ENCODE peak calls at places on chromosomes 6 and 20, in ten cellular contexts. One of them, this sample, is unnamed.

GRCh38 chr20:51848346-51848745 is 46.0 kb upstream of the SALL4 start:
- DNase-seq in AG04449: no peak
- DNase-seq in NCI-H774: no peak
- DNase-seq in germinal center: no peak
- DNase-seq in EH: no peak
- DNase-seq in activated T-helper 2 cell treated with anti-CD3 and anti-CD28 coated beads, Interferon-gamma antibody, Interleukin-2, Interleukin-4, amounts not matched to agents 10 μg/mL and 5 μg/mL and 100 μg/mL, durations not matched to agents 14 hours and 24 hours and 36 hours: no peak
- DNase-seq in ELF-1: no peak
- DNase-seq in A549: no peak
- DNase-seq in GM04503: no peak
- DNase-seq in NCI-H460: no peak
- DNase-seq in this sample: no peak

GRCh38 chr6:56628105-56628504 is 14.6 kb downstream of the DST start:
- DNase-seq in AG04449: no peak
- DNase-seq in NCI-H774: no peak
- DNase-seq in germinal center: no peak
- DNase-seq in EH: peak; percentile 46
- DNase-seq in activated T-helper 2 cell treated with anti-CD3 and anti-CD28 coated beads, Interferon-gamma antibody, Interleukin-2, Interleukin-4, amounts not matched to agents 10 μg/mL and 5 μg/mL and 100 μg/mL, durations not matched to agents 14 hours and 24 hours and 36 hours: no peak
- DNase-seq in ELF-1: peak; percentile 4
- DNase-seq in A549: no peak
- DNase-seq in GM04503: no peak
- DNase-seq in NCI-H460: no peak
- DNase-seq in this sample: no peak

GRCh38 chr20:9408422-9409300 is 105.7 kb upstream of the LAMP5 start:
- DNase-seq in AG04449: peak; percentile 34
- DNase-seq in NCI-H774: no peak
- DNase-seq in germinal center: no peak
- DNase-seq in EH: peak; percentile 79
- DNase-seq in activated T-helper 2 cell treated with anti-CD3 and anti-CD28 coated beads, Interferon-gamma antibody, Interleukin-2, Interleukin-4, amounts not matched to agents 10 μg/mL and 5 μg/mL and 100 μg/mL, durations not matched to agents 14 hours and 24 hours and 36 hours: no peak
- DNase-seq in ELF-1: no peak
- DNase-seq in A549: no peak
- DNase-seq in GM04503: peak; percentile 38
- DNase-seq in NCI-H460: no peak
- DNase-seq in this sample: no peak

GRCh38 chr20:43842126-43843020 is 72.3 kb upstream of the TOX2 start:
- DNase-seq in AG04449: no peak
- DNase-seq in NCI-H774: no peak
- DNase-seq in germinal center: no peak
- DNase-seq in EH: no peak
- DNase-seq in activated T-helper 2 cell treated with anti-CD3 and anti-CD28 coated beads, Interferon-gamma antibody, Interleukin-2, Interleukin-4, amounts not matched to agents 10 μg/mL and 5 μg/mL and 100 μg/mL, durations not matched to agents 14 hours and 24 hours and 36 hours: no peak
- DNase-seq in ELF-1: no peak
- DNase-seq in A549: no peak
- DNase-seq in GM04503: no peak
- DNase-seq in NCI-H460: no peak
- DNase-seq in this sample: no peak

GRCh38 chr6:11008821-11009220 is 35.3 kb downstream of the ELOVL2 start:
- DNase-seq in AG04449: no peak
- DNase-seq in NCI-H774: no peak
- DNase-seq in germinal center: no peak
- DNase-seq in EH: peak; percentile 62
- DNase-seq in activated T-helper 2 cell treated with anti-CD3 and anti-CD28 coated beads, Interferon-gamma antibody, Interleukin-2, Interleukin-4, amounts not matched to agents 10 μg/mL and 5 μg/mL and 100 μg/mL, durations not matched to agents 14 hours and 24 hours and 36 hours: no peak
- DNase-seq in ELF-1: no peak
- DNase-seq in A549: no peak
- DNase-seq in GM04503: peak; percentile 10
- DNase-seq in NCI-H460: no peak
- DNase-seq in this sample: no peak

GRCh38 chr6:26195376-26195923 is 108.2 kb downstream of the HFE start:
- DNase-seq in AG04449: peak; percentile 88
- DNase-seq in NCI-H774: peak; percentile 77
- DNase-seq in germinal center: peak; percentile 83
- DNase-seq in EH: peak; percentile 97
- DNase-seq in activated T-helper 2 cell treated with anti-CD3 and anti-CD28 coated beads, Interferon-gamma antibody, Interleukin-2, Interleukin-4, amounts not matched to agents 10 μg/mL and 5 μg/mL and 100 μg/mL, durations not matched to agents 14 hours and 24 hours and 36 hours: peak; percentile 80
- DNase-seq in ELF-1: peak; percentile 87
- DNase-seq in A549: peak; percentile 82
- DNase-seq in GM04503: peak; percentile 85
- DNase-seq in NCI-H460: peak; percentile 80
- DNase-seq in this sample: no peak

GRCh38 chr6:106519460-106520394 is 109.6 kb downstream of the RTN4IP1 start:
- DNase-seq in AG04449: peak; percentile 84
- DNase-seq in NCI-H774: no peak
- DNase-seq in germinal center: peak; percentile 37
- DNase-seq in EH: peak; percentile 99
- DNase-seq in activated T-helper 2 cell treated with anti-CD3 and anti-CD28 coated beads, Interferon-gamma antibody, Interleukin-2, Interleukin-4, amounts not matched to agents 10 μg/mL and 5 μg/mL and 100 μg/mL, durations not matched to agents 14 hours and 24 hours and 36 hours: peak; percentile 79
- DNase-seq in ELF-1: no peak
- DNase-seq in A549: peak; percentile 27
- DNase-seq in GM04503: peak; percentile 96
- DNase-seq in NCI-H460: no peak
- DNase-seq in this sample: no peak

GRCh38 chr6:51467231-51467952 is 620.0 kb downstream of the PKHD1 start:
- DNase-seq in AG04449: no peak
- DNase-seq in NCI-H774: peak; percentile 76
- DNase-seq in germinal center: no peak
- DNase-seq in EH: no peak
- DNase-seq in activated T-helper 2 cell treated with anti-CD3 and anti-CD28 coated beads, Interferon-gamma antibody, Interleukin-2, Interleukin-4, amounts not matched to agents 10 μg/mL and 5 μg/mL and 100 μg/mL, durations not matched to agents 14 hours and 24 hours and 36 hours: no peak
- DNase-seq in ELF-1: no peak
- DNase-seq in A549: no peak
- DNase-seq in GM04503: no peak
- DNase-seq in NCI-H460: no peak
- DNase-seq in this sample: no peak

GRCh38 chr6:11712760-11713159 is 65.8 kb downstream of the ADTRP start:
- DNase-seq in AG04449: no peak
- DNase-seq in NCI-H774: no peak
- DNase-seq in germinal center: no peak
- DNase-seq in EH: peak; percentile 46
- DNase-seq in activated T-helper 2 cell treated with anti-CD3 and anti-CD28 coated beads, Interferon-gamma antibody, Interleukin-2, Interleukin-4, amounts not matched to agents 10 μg/mL and 5 μg/mL and 100 μg/mL, durations not matched to agents 14 hours and 24 hours and 36 hours: no peak
- DNase-seq in ELF-1: no peak
- DNase-seq in A549: no peak
- DNase-seq in GM04503: no peak
- DNase-seq in NCI-H460: no peak
- DNase-seq in this sample: no peak

GRCh38 chr20:13432126-13432525 is 206.6 kb downstream of the TASP1 start:
- DNase-seq in AG04449: no peak
- DNase-seq in NCI-H774: no peak
- DNase-seq in germinal center: no peak
- DNase-seq in EH: no peak
- DNase-seq in activated T-helper 2 cell treated with anti-CD3 and anti-CD28 coated beads, Interferon-gamma antibody, Interleukin-2, Interleukin-4, amounts not matched to agents 10 μg/mL and 5 μg/mL and 100 μg/mL, durations not matched to agents 14 hours and 24 hours and 36 hours: no peak
- DNase-seq in ELF-1: no peak
- DNase-seq in A549: no peak
- DNase-seq in GM04503: no peak
- DNase-seq in NCI-H460: no peak
- DNase-seq in this sample: no peak